ENCODE peak calls at places on chromosomes 1 and 21, in nine cellular contexts. K, A, E, X, L, U, S, J and G are unnamed samples.

GRCh38 chr21:16419188-16419874 is 689.5 kb downstream of the USP25 start:
- DNase-seq in K (peak; percentile 12), A (peak; percentile 92), E (peak; percentile 80), X (no peak), L (no peak), U (no peak), S (no peak), J (peak; percentile 67), G (no peak)

GRCh38 chr1:245378352-245379144 is 223.8 kb downstream of the KIF26B start:
- DNase-seq in K (no peak), A (no peak), E (no peak), X (no peak), L (no peak), U (no peak), S (no peak), J (no peak), G (no peak)

GRCh38 chr1:213931804-213932203 is 56.0 kb upstream of the PROX1 start:
- DNase-seq in K (no peak), A (no peak), E (no peak), X (no peak), L (no peak), U (peak; percentile 39), S (no peak), J (no peak), G (no peak)

GRCh38 chr1:31793086-31793485 is 22.7 kb downstream of the SPOCD1 start:
- DNase-seq in K (no peak), A (no peak), E (no peak), X (no peak), L (no peak), U (no peak), S (peak; percentile 56), J (peak; percentile 59), G (peak; percentile 12)

GRCh38 chr1:160196143-160196542 is 5.8 kb downstream of the CASQ1 start:
- DNase-seq in K (no peak), A (no peak), E (no peak), X (no peak), L (no peak), U (no peak), S (no peak), J (no peak), G (no peak)

GRCh38 chr1:220887202-220887867 is 8.1 kb downstream of the HLX start:
- DNase-seq in K (no peak), A (no peak), E (no peak), X (no peak), L (no peak), U (no peak), S (peak; percentile 85), J (no peak), G (no peak)

GRCh38 chr1:175514309-175515001 is 228.9 kb downstream of the TNR start:
- DNase-seq in K (no peak), A (peak; percentile 78), E (no peak), X (no peak), L (no peak), U (no peak), S (no peak), J (no peak), G (no peak)

GRCh38 chr1:204887846-204888245 is 17.2 kb downstream of the NFASC start:
- DNase-seq in K (no peak), A (no peak), E (no peak), X (no peak), L (no peak), U (no peak), S (no peak), J (no peak), G (no peak)

GRCh38 chr1:234544094-234544579 is 65.2 kb upstream of the TARBP1 start:
- DNase-seq in K (peak; percentile 76), A (peak; percentile 95), E (peak; percentile 79), X (no peak), L (no peak), U (peak; percentile 78), S (no peak), J (no peak), G (no peak)

GRCh38 chr1:33641099-33641830 is 168.8 kb downstream of the ZSCAN20 start:
- DNase-seq in K (no peak), A (peak; percentile 43), E (no peak), X (peak; percentile 14), L (no peak), U (peak; percentile 49), S (no peak), J (no peak), G (no peak)

GRCh38 chr1:1360511-1361169 is 2.3 kb upstream of the MXRA8 start:
- DNase-seq in K (peak; percentile 57), A (peak; percentile 92), E (peak; percentile 40), X (no peak), L (peak; percentile 8), U (peak; percentile 97), S (peak; percentile 71), J (peak; percentile 74), G (no peak)

GRCh38 chr1:18773753-18774152 is 85.7 kb downstream of the TAS1R2 start:
- DNase-seq in K (no peak), A (no peak), E (no peak), X (no peak), L (no peak), U (no peak), S (no peak), J (no peak), G (no peak)

GRCh38 chr21:46078984-46079356 is 18.9 kb upstream of the COL6A2 start:
- DNase-seq in K (no peak), A (no peak), E (no peak), X (no peak), L (no peak), U (no peak), S (peak; percentile 52), J (no peak), G (no peak)

GRCh38 chr21:46080171-46081021 is 17.5 kb upstream of the COL6A2 start:
- DNase-seq in K (no peak), A (no peak), E (peak; percentile 38), X (no peak), L (peak; percentile 7), U (no peak), S (peak; percentile 83), J (peak; percentile 60), G (peak; percentile 7)

GRCh38 chr21:46077674-46078101 is 20.2 kb upstream of the COL6A2 start:
- DNase-seq in K (peak; percentile 6), A (no peak), E (peak; percentile 14), X (no peak), L (peak; percentile 1), U (no peak), S (no peak), J (peak; percentile 51), G (peak; percentile 7)

GRCh38 chr21:46079357-46080170 is 18.3 kb upstream of the COL6A2 start:
- DNase-seq in K (no peak), A (peak; percentile 89), E (peak; percentile 24), X (no peak), L (peak; percentile 7), U (peak; percentile 38), S (peak; percentile 72), J (peak; percentile 59), G (peak; percentile 1)

DNA sequence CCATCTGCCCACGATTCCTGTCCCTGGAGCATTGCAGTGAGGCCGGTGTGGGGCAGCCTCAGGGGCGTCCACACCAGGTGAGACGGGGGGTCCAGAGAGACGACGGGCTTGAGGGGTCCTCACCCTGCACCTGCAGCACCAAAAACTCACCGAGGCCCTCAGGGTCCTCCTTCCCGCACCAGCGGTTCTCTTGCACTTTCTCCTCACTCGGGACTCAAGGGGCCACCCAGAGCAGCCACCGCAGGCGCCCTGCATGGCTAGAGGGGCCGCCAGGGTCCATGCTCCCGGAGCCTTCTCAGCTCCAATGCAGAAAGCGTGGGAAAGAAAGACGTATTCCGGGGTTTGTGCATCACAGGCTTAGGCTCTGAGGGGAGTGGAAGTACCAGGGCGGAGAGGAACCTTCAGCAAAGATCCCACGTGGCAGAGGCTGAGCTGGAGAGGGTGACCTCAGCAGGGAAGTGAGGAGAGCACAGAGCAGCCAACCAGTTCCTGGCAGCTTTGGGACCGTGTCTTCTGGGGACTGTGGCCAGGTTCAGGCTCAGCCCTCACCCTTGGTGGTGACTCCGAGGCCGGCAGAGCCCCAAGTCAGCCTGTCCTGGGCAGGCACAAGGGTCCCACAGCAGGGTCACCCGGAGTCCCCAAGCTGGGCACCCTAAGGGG is 19.5 kb upstream of the COL6A2 start:
- DNase-seq in K (peak; percentile 5), A (peak; percentile 63), E (peak; percentile 15), X (no peak), L (peak; percentile 6), U (no peak), S (peak; percentile 61), J (peak; percentile 51), G (peak; percentile 8)
- TF ChIP-seq CTCF in K (no peak), A (no peak), E (no peak), X (no peak), L (no peak), U (no peak), S (no peak), J (no peak), G (no peak)

GRCh38 chr1:48817505-48818114 is 40.9 kb upstream of the BEND5 start:
- DNase-seq in K (peak; percentile 56), A (peak; percentile 59), E (peak; percentile 63), X (peak; percentile 60), L (peak; percentile 55), U (peak; percentile 73), S (no peak), J (peak; percentile 71), G (peak; percentile 50)
- TF ChIP-seq CTCF in K (peak; percentile 49), A (peak; percentile 94), E (peak; percentile 43), X (peak; percentile 87), L (peak; percentile 84), U (peak; percentile 91), S (peak; percentile 60), J (peak; percentile 78), G (no peak)

DNA sequence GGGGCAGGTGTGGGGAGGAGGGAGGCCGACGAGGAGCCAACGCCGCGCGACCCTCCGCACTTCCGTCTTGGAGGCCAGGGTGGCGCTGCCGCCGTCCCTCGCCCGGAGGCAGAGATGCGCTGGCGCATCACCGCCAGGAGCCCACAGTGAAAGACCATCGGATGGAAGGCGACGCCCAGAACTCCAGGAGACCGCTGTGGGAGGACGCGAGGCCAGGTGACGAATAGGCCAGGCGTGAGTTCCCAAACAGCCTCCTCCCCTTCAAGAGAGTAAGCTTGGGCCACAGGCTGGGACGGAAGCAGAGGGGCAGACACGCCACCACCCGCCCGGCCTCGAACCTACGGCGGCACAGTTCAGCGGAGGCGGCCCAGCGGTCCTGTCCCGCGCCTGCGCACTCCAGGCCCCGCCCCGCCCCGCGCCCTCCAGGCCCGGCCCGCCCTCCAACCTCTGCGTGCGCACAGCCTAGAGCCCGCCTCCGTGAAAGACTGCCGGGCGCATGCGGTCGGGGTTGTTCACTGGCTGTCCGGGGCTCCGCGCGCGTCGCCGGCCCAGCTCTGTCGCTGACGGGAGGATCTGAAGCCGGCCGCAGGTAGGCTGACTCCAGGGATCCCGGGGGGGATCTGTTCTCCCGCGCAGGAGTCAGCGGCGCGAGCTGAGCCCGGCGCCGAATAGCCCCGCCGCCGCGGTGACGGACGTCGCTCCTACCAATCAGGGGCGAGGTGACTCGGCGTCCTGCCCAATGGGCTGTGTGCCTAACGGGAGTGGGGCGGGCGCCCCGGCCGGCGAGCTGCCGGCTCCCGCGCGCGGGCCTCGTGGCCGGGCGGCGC is at the start of gene CTPS1:
- DNase-seq in K (peak; percentile 96), A (peak; percentile 95), E (peak; percentile 99), X (peak; percentile 95), L (peak; percentile 91), U (peak; percentile 93), S (peak; percentile 99), J (peak; percentile 98), G (peak; percentile 95)
- TF ChIP-seq CTCF in K (peak; percentile 8), A (peak; percentile 27), E (no peak), X (peak; percentile 70), L (peak; percentile 50), U (peak; percentile 20), S (no peak), J (no peak), G (no peak)

GRCh38 chr1:198794498-198794897 is 155.7 kb downstream of the PTPRC start:
- DNase-seq in K (no peak), A (peak; percentile 70), E (no peak), X (no peak), L (no peak), U (no peak), S (no peak), J (no peak), G (no peak)

GRCh38 chr1:198788561-198789064 is 149.8 kb downstream of the PTPRC start:
- DNase-seq in K (no peak), A (peak; percentile 32), E (no peak), X (peak; percentile 65), L (no peak), U (peak; percentile 29), S (no peak), J (no peak), G (no peak)
- TF ChIP-seq CTCF in K (no peak), A (peak; percentile 33), E (no peak), X (peak; percentile 84), L (peak; percentile 67), U (peak; percentile 52), S (no peak), J (peak; percentile 35), G (no peak)